ENCODE peak calls at places on chromosomes 6 and 20, in five cellular contexts. H is HL-60, M is fibroblast of villous mesenchyme, R is progenitor cell of endocrine pancreas, T is heart right ventricle. X is an unnamed sample.
A peak's percentile ranks its signal among the peaks of the same experiment; 100 is the strongest.

GRCh38 chr6:18115356-18115755 is 7.1 kb downstream of the NHLRC1 start:
- DNase-seq in H (peak; percentile 33), M (no peak), R (no peak), T (no peak), X (no peak)

GRCh38 chr6:20464041-20464440 is 62.4 kb downstream of the E2F3 start:
- DNase-seq in H (no peak), M (no peak), R (no peak), T (no peak), X (no peak)

GRCh38 chr6:115618311-115618710 is 442.4 kb downstream of the FRK start:
- DNase-seq in H (no peak), M (peak; percentile 78), R (no peak), T (no peak), X (no peak)

GRCh38 chr6:305371-306206 is 13.3 kb downstream of the DUSP22 start:
- DNase-seq in H (no peak), M (no peak), R (no peak), T (no peak), X (no peak)

GRCh38 chr20:39849664-39850063 is 839.4 kb downstream of the MAFB start:
- DNase-seq in H (no peak), M (peak; percentile 80), R (no peak), T (peak; percentile 90), X (no peak)

GRCh38 chr6:40349566-40350192 is 237.5 kb downstream of the LRFN2 start:
- DNase-seq in H (no peak), M (no peak), R (peak; percentile 5), T (no peak), X (peak; percentile 39)

GRCh38 chr20:13202553-13202952 is 18.5 kb upstream of the ISM1 start:
- DNase-seq in H (no peak), M (no peak), R (no peak), T (no peak), X (no peak)

GRCh38 chr6:85923013-85923430 is 280.3 kb upstream of the SYNCRIP start:
- DNase-seq in H (peak; percentile 8), M (peak; percentile 33), R (peak; percentile 14), T (no peak), X (no peak)

GRCh38 chr6:75480425-75480824 is 13.2 kb downstream of the FILIP1 start:
- DNase-seq in H (no peak), M (peak; percentile 47), R (no peak), T (no peak), X (no peak)

GRCh38 chr6:32164295-32164694 is at the start of gene EGFL8:
- DNase-seq in H (no peak), M (no peak), R (no peak), T (no peak), X (no peak)

GRCh38 chr6:32167154-32167760 is 2.9 kb downstream of the EGFL8 start:
- DNase-seq in H (no peak), M (no peak), R (no peak), T (no peak), X (no peak)

GRCh38 chr6:32167761-32168262 is 3.4 kb downstream of the EGFL8 start:
- DNase-seq in H (no peak), M (no peak), R (no peak), T (no peak), X (no peak)

GRCh38 chr6:32168350-32168749 is 4.0 kb downstream of the EGFL8 start:
- DNase-seq in H (no peak), M (no peak), R (no peak), T (no peak), X (no peak)

DNA sequence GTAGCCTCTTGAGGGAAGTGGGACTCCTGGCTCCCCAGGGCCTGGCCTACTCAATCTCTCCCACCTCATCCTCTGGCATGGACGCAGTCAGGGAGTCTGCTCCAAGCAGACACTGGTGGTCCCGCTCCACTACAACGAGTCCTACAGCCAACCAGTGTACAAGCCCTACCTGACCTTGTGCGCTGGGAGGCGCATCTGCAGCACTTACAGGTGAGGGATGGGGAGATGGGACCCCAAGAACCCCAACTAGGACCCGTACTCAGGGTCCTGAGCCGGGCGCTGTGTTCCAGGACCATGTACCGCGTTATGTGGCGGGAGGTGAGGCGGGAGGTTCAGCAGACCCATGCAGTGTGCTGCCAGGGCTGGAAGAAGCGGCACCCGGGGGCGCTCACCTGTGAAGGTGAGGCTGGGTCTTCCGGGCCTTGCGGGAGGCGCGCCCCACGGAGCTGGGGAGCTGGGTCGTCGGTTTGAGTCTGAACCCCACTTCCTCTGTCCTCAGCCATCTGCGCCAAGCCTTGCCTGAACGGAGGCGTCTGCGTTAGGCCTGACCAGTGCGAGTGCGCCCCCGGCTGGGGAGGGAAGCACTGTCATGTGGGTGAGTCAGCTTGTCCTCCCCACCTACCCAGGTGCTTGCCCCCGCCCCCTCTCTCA is 2.1 kb downstream of the EGFL8 start:
- DNase-seq in H (no peak), M (no peak), R (no peak), T (no peak), X (no peak)
- TF ChIP-seq CTCF in H (no peak), M (no peak), R (no peak), T (no peak), X (no peak)

DNA sequence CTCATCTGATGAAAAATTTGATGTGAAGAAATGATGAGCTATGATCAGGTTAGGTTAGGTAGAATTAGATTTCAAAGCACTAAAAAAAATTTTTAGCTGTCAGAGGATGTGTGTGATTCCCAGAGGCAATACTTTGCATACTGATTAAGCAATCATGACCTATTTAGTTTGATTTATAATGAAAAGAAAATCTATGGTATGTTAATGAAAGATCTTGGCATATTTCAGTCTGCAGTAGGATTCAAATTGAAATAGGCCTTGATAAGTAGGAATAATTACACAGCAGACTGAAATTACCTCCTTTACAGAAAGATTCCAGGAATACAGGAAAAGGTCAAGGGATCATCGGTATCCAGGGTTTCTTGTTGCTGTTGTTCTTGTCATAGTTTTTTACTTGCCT is 69.3 kb downstream of the HDDC2 start:
- DNase-seq in H (no peak), M (peak; percentile 20), R (no peak), T (no peak), X (no peak)
- TF ChIP-seq CTCF in H (no peak), M (no peak), R (no peak), T (no peak), X (no peak)

GRCh38 chr20:63497946-63498935 is 642 bp downstream of the EEF1A2 start:
- DNase-seq in H (no peak), M (peak; percentile 29), R (peak; percentile 6), T (no peak), X (no peak)

GRCh38 chr20:63500151-63500901 is 1.4 kb upstream of the EEF1A2 start:
- DNase-seq in H (no peak), M (no peak), R (peak; percentile 9), T (no peak), X (no peak)

GRCh38 chr20:63499333-63499969 is 568 bp upstream of the EEF1A2 start:
- DNase-seq in H (no peak), M (no peak), R (peak; percentile 21), T (no peak), X (no peak)

GRCh38 chr20:63497138-63497945 is 1.5 kb downstream of the EEF1A2 start:
- DNase-seq in H (no peak), M (no peak), R (peak; percentile 9), T (no peak), X (no peak)

GRCh38 chr20:63498950-63499332 is at the start of gene EEF1A2:
- DNase-seq in H (no peak), M (no peak), R (peak; percentile 23), T (no peak), X (no peak)
- TF ChIP-seq CTCF in H (no peak), M (no peak), R (no peak), T (no peak), X (peak; percentile 31)

DNA sequence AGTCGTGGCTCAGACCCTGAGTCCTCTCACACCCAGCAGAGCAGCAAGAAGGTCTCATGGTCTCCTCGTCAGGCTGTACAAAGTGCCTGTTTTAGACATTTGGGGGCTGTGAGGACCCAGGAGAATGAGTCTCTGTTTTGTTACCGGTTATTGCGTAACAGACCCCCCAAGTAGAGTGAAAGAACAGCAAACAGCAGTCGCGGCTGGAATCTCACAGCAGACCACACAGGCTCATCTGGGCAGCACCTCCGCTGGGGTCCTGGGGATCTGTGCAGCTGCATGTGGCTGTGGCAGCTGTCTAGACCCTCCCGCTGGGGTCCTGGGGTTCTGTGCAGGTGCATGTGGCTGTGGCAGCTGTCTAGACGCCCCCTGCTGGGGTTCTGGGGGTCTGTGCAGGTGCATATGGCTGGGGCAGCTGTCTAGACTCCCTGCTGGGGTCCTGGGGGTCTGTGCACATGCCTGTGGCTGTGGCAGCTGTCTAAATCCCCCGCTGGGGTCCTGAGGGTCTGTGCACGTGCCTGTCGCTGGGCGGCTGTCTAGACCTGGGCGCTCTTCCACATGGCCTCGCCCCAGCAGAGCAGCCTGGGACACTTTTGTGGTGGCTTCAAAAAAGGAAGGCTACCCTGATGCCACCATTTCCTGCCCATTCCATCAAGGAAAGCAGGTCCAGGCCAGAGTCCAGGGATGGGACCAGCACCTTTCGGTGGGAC is 24.7 kb downstream of the ENTPD6 start:
- DNase-seq in H (no peak), M (no peak), R (no peak), T (no peak), X (no peak)
- TF ChIP-seq CTCF in H (no peak), M (peak; percentile 33), R (peak; percentile 51), T (no peak), X (no peak)

GRCh38 chr6:160071805-160072687 is 49.6 kb upstream of the SLC22A1 start:
- DNase-seq in H (no peak), M (no peak), R (no peak), T (no peak), X (no peak)
- TF ChIP-seq CTCF in H (peak; percentile 3), M (peak; percentile 14), R (peak; percentile 24), T (no peak), X (no peak)

DNA sequence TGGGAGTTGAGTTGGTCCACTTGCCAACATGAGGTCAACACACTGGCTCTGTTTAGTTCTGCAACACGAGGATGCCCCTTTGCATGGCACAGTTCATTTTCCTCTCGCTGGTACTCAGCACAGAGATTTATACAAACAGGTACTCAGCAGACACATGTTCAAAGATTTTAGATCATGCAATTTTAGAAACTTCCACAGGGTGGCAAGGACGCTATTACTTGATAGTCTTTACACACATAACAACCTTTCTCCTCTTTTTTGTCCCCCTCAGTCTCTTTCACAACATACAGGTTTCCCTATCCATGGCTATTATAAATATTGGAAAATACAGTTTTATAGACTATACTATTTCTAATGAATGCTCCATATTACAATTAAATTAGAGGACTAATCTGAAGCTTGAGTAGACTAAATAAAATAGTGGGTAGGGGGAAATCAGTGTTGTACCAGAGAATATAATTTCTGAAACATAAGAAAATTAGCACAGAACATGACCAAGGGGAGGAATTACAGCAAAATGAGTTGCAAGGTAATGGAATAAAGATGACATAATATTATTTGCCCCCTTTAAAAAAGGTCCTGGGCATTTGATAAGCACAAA is 331.8 kb upstream of the BTBD3 start:
- DNase-seq in H (no peak), M (peak; percentile 10), R (no peak), T (no peak), X (no peak)
- TF ChIP-seq CTCF in H (no peak), M (peak; percentile 40), R (peak; percentile 63), T (no peak), X (no peak)

GRCh38 chr20:35326021-35326731 is 34.0 kb upstream of the FAM83C start:
- DNase-seq in H (no peak), M (no peak), R (no peak), T (no peak), X (no peak)
- TF ChIP-seq CTCF in H (no peak), M (no peak), R (no peak), T (no peak), X (no peak)